ENCODE peak calls at places on chromosomes 6 and 20, in four cellular contexts. L is K562, J is A549, V is H1. E is an unnamed sample.

GRCh38 chr6:154356690-154357089 is at the start of gene IPCEF1:
- DNase-seq in L (no peak), J (no peak), V (no peak), E (no peak)

GRCh38 chr6:89120371-89120770 is 2.5 kb upstream of the SRSF12 start:
- DNase-seq in L (no peak), J (peak), V (no peak), E (no peak)

GRCh38 chr6:158605266-158605878 is 39.2 kb downstream of the DYNLT1 start:
- DNase-seq in L (peak), J (peak), V (peak), E (peak)

GRCh38 chr6:32192608-32193039 is at the start of gene GPSM3:
- DNase-seq in L (peak), J (no peak), V (no peak), E (no peak)

GRCh38 chr6:7467007-7467897 is 74.2 kb upstream of the DSP start:
- DNase-seq in L (no peak), J (peak), V (no peak), E (peak)

GRCh38 chr20:24002896-24003295 is 14.3 kb upstream of the GGTLC1 start:
- DNase-seq in L (no peak), J (no peak), V (no peak), E (no peak)

GRCh38 chr20:53901064-53901463 is 169.3 kb downstream of the BCAS1 start:
- DNase-seq in L (no peak), J (peak), V (no peak), E (no peak)

GRCh38 chr6:83221886-83222479 is 28.8 kb downstream of the RWDD2A start:
- DNase-seq in L (peak), J (peak), V (no peak), E (peak)

GRCh38 chr6:129211626-129212025 is 328.7 kb downstream of the LAMA2 start:
- DNase-seq in L (no peak), J (no peak), V (no peak), E (no peak)

GRCh38 chr6:44039191-44039719 is 88.0 kb downstream of the MRPL14 start:
- DNase-seq in L (no peak), J (no peak), V (no peak), E (no peak)

GRCh38 chr6:151675746-151676459 is 131.6 kb upstream of the ESR1 start:
- DNase-seq in L (peak), J (peak), V (peak), E (peak)

GRCh38 chr20:35306931-35307517 is 14.8 kb upstream of the FAM83C start:
- DNase-seq in L (peak), J (peak), V (no peak), E (peak)

GRCh38 chr6:162125659-162126058 is 601.9 kb downstream of the PRKN start:
- DNase-seq in L (no peak), J (no peak), V (no peak), E (no peak)

GRCh38 chr6:41729624-41730023 is 5.8 kb downstream of the TFEB start:
- DNase-seq in L (no peak), J (no peak), V (no peak), E (no peak)

GRCh38 chr6:142087950-142088857 is 44.5 kb upstream of the GJE1 start:
- DNase-seq in L (no peak), J (no peak), V (no peak), E (no peak)

GRCh38 chr6:142088858-142089216 is 43.9 kb upstream of the GJE1 start:
- DNase-seq in L (peak), J (peak), V (no peak), E (no peak)
- TF ChIP-seq PHF8 in L (no peak), J (no peak), V (no peak), E (no peak)

GRCh38 chr20:48079028-48079427 is 293.7 kb upstream of the SULF2 start:
- DNase-seq in L (no peak), J (no peak), V (no peak), E (no peak)
- TF ChIP-seq PHF8 in L (no peak), J (no peak), V (no peak), E (no peak)

GRCh38 chr6:1596088-1596852 is 13.4 kb upstream of the FOXC1 start:
- DNase-seq in L (peak), J (peak), V (no peak), E (peak)

GRCh38 chr6:1597121-1597744 is 12.5 kb upstream of the FOXC1 start:
- DNase-seq in L (no peak), J (no peak), V (no peak), E (no peak)

GRCh38 chr6:1594495-1595200 is 15.1 kb upstream of the FOXC1 start:
- DNase-seq in L (no peak), J (no peak), V (no peak), E (no peak)

GRCh38 chr6:1593958-1594314 is 15.8 kb upstream of the FOXC1 start:
- DNase-seq in L (no peak), J (no peak), V (no peak), E (no peak)

GRCh38 chr6:1595271-1596087 is 14.2 kb upstream of the FOXC1 start:
- DNase-seq in L (no peak), J (no peak), V (no peak), E (no peak)
- TF ChIP-seq PHF8 in L (no peak), J (no peak), V (no peak), E (no peak)

DNA sequence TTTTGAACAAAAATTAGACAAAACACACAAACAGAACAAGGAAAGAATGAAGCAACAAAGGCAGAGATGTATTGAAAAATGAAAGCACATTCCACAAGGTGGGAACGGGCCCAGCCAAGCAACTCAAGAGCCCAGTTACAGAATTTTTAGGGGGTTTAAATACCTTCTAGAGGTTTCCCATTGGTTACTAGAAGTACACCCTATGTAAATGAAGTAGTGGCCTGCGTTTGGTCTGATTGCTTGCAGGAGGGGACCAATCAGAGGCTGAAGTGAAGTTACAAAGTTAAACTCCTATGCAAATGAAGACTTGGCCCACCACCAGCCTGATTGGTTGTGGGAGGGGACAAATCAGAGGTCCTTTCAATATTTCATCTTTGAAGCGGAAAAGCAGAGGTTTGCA is 593.7 kb upstream of the MMS22L start:
- DNase-seq in L (no peak), J (no peak), V (no peak), E (no peak)
- TF ChIP-seq PHF8 in L (no peak), J (no peak), V (no peak), E (no peak)

GRCh38 chr6:63530984-63531383 is 41.3 kb upstream of the LOC128125822 start:
- DNase-seq in L (peak), J (no peak), V (no peak), E (no peak)

GRCh38 chr6:63529498-63529897 is 42.8 kb upstream of the LOC128125822 start:
- DNase-seq in L (no peak), J (peak), V (no peak), E (no peak)

GRCh38 chr6:63526931-63527330 is 45.3 kb upstream of the LOC128125822 start:
- DNase-seq in L (no peak), J (no peak), V (no peak), E (no peak)

GRCh38 chr6:63525186-63525878 is 46.9 kb upstream of the LOC128125822 start:
- DNase-seq in L (peak), J (peak), V (no peak), E (no peak)

GRCh38 chr6:63527658-63528514 is 44.4 kb upstream of the LOC128125822 start:
- DNase-seq in L (no peak), J (peak), V (no peak), E (peak)
- TF ChIP-seq PHF8 in L (no peak), J (no peak), V (no peak), E (no peak)

GRCh38 chr6:3456395-3456767 is 469 bp downstream of the SLC22A23 start:
- DNase-seq in L (peak), J (no peak), V (no peak), E (no peak)
- TF ChIP-seq PHF8 in L (no peak), J (no peak), V (no peak), E (no peak)

DNA sequence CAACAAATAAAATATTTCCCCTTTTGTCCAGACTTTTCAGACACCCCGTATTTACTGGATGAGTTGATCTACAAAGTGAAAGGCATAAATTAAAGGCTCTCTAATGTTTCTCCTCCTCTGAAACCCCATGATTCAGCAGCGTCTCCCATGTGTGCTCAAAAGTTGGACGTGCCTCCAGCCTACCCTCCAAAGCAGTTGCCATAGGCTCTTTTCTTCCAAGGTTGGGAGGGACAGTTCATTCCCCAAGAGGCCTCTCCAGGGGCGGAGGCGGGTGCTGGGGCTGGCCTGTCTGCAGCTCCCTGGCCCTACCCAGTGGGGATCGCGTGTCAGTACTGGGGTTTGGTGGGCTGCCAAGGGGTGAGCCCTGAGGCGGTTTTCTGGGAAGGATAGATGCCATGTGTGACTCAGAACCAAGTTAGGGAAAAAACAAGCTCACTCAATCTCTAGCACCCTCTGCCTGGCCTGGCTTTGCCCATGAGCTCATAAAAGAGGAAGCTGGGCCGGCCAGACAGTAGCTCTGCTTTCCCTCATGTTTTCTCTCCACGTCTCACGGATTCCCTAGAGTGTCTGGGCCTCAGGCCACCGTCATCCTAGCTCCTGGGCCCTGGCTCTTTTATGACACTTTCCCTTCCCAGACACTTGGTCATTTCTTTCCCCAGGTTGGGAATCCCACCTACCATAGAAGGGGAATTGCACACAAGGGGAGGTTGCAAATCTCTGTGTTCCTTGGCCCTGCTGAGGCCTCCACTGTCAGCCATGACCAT is 8.0 kb upstream of the IER3 start:
- DNase-seq in L (no peak), J (peak), V (no peak), E (no peak)
- TF ChIP-seq PHF8 in L (no peak), J (no peak), V (no peak), E (no peak)

GRCh38 chr6:29884261-29884660 is 56.6 kb downstream of the HLA-G start:
- DNase-seq in L (no peak), J (no peak), V (no peak), E (no peak)

GRCh38 chr6:29887819-29888581 is 54.3 kb upstream of the HLA-A start:
- DNase-seq in L (no peak), J (no peak), V (no peak), E (no peak)

GRCh38 chr6:29886686-29887085 is 55.6 kb upstream of the HLA-A start:
- DNase-seq in L (no peak), J (no peak), V (no peak), E (no peak)

GRCh38 chr6:29892696-29893095 is 49.6 kb upstream of the HLA-A start:
- DNase-seq in L (no peak), J (no peak), V (no peak), E (no peak)

DNA sequence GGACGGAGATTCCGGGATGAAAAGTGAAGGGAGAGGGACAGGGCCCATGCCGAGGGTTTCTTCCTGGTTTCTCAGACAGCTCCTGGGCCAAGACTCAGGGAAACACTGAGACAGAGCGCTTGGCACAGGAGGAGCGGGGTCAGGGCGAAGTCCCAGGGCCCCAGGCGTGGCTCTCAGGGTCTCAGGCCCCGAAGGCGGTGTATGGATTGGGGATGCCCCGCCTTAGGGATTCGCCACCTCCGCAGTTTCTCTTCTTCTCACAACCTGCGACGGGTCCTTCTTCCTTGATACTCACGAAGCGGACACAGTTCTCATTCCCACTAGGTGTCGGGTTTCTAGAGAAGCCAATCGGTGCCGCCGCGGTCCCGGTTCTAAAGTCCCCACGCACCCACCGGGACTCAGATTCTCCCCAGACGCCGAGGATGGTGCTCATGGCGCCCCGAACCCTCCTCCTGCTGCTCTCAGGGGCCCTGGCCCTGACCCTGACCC is 55.0 kb upstream of the HLA-A start:
- DNase-seq in L (no peak), J (no peak), V (no peak), E (no peak)
- TF ChIP-seq PHF8 in L (no peak), J (no peak), V (no peak), E (no peak)

GRCh38 chr6:28758818-28759235 is 165.0 kb downstream of the TRIM27 start:
- DNase-seq in L (no peak), J (no peak), V (no peak), E (no peak)

GRCh38 chr6:28756555-28756918 is 167.2 kb downstream of the TRIM27 start:
- DNase-seq in L (peak), J (peak), V (no peak), E (peak)

GRCh38 chr6:28764014-28764723 is 159.6 kb downstream of the TRIM27 start:
- DNase-seq in L (peak), J (peak), V (no peak), E (no peak)

GRCh38 chr6:28757429-28758045 is 166.2 kb downstream of the TRIM27 start:
- DNase-seq in L (peak), J (peak), V (no peak), E (peak)

DNA sequence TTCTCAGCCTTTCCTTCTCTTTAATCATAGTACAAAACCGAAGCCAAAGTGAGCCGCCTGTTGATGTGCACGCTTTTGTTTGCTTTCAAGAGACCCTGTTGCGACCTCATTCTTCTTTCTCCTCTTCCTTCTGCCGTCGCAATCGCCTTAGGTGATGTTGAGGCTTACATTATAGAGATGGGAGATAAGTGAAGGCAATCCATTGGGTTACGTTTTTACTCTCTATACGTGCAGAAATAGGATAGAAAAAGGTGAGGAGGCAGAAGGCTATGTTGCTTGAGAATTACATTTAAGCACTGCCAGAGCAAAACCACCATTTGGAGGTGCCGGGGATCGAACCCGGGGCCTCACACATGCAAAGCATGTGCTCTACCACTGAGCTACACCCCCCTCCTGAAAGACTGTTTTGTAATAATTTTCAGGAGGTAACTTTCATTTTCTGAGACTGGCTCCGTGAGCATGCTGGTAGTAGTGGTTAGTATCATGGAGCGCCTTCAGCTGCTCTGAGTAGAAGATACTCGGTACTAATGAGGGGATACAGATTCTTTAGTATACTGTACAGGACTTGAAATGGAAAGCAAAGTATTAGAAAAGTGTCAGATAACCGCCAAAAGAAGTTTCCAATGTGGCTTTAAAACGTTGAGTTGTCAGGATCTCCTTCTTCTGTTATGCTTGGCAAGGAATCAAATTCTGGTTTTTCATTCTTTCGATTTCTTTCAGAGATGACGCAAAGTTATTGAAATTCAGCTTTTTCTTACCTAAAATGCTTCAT is 165.6 kb downstream of the TRIM27 start:
- DNase-seq in L (peak), J (peak), V (peak), E (peak)
- TF ChIP-seq PHF8 in L (peak), J (peak), V (no peak), E (no peak)

GRCh38 chr6:81625216-81625615 is 127.3 kb downstream of the TENT5A start:
- DNase-seq in L (no peak), J (no peak), V (no peak), E (no peak)

GRCh38 chr6:81623106-81623834 is 129.2 kb downstream of the TENT5A start:
- DNase-seq in L (no peak), J (no peak), V (no peak), E (no peak)

GRCh38 chr6:81621816-81622395 is 130.6 kb downstream of the TENT5A start:
- DNase-seq in L (no peak), J (no peak), V (no peak), E (no peak)

GRCh38 chr6:81624443-81624842 is 128.0 kb downstream of the TENT5A start:
- DNase-seq in L (no peak), J (no peak), V (no peak), E (no peak)
- TF ChIP-seq PHF8 in L (no peak), J (no peak), V (no peak), E (no peak)